ENCODE peak calls at places on chromosomes 7 and 10, in six cellular contexts. N, B, L, O, T and V are unnamed samples. For H3K9me3, the result is how much of the 10 kb centered on the place peaks cover.

GRCh38 chr10:58555170-58555929 is 42.7 kb downstream of the BICC1 start:
- DNase-seq in N (no peak), B (no peak), L (no peak), O (no peak), T (no peak), V (peak)

GRCh38 chr10:17112566-17112965 is 17.0 kb downstream of the CUBN start:
- DNase-seq in N (no peak), B (no peak), L (no peak), O (no peak), T (no peak), V (no peak)

GRCh38 chr10:59079386-59080226 is 96.8 kb upstream of the PHYHIPL start:
- DNase-seq in N (peak), B (no peak), L (no peak), O (peak), T (peak), V (no peak)

GRCh38 chr10:6275022-6275997 is 72.6 kb downstream of the PFKFB3 start:
- DNase-seq in N (peak), B (peak), L (peak), O (peak), T (peak), V (peak)

GRCh38 chr10:69504576-69505250 is 53.4 kb downstream of the TSPAN15 start:
- DNase-seq in N (no peak), B (no peak), L (no peak), O (no peak), T (no peak), V (peak)

GRCh38 chr7:44072364-44073231 is 7.2 kb upstream of the PGAM2 start:
- DNase-seq in N (peak), B (peak), L (peak), O (peak), T (peak), V (peak)

GRCh38 chr10:4982764-4983226 is 19.6 kb downstream of the AKR1C1 start:
- DNase-seq in N (peak), B (peak), L (no peak), O (no peak), T (no peak), V (no peak)

GRCh38 chr7:37318541-37318940 is 130.1 kb downstream of the ELMO1 start:
- DNase-seq in N (no peak), B (no peak), L (no peak), O (no peak), T (no peak), V (no peak)

GRCh38 chr10:5932345-5932744 is 42.3 kb downstream of the FBH1 start:
- DNase-seq in N (no peak), B (no peak), L (no peak), O (peak), T (no peak), V (no peak)

GRCh38 chr10:80356563-80356999 is at the start of the genes DYDC1 and DYDC2:
- DNase-seq in N (peak), B (peak), L (peak), O (no peak), T (no peak), V (no peak)

GRCh38 chr10:97911217-97911616 is 61.6 kb downstream of the GOLGA7B start:
- DNase-seq in N (no peak), B (no peak), L (no peak), O (no peak), T (no peak), V (no peak)

GRCh38 chr7:77415822-77416620 is at the start of gene GSAP:
- DNase-seq in N (peak), B (peak), L (peak), O (peak), T (no peak), V (peak)

GRCh38 chr10:102537367-102537766 is 33.6 kb downstream of the SUFU start:
- DNase-seq in N (no peak), B (no peak), L (no peak), O (no peak), T (no peak), V (no peak)

GRCh38 chr7:4128161-4128560 is 553.9 kb upstream of the FOXK1 start:
- DNase-seq in N (no peak), B (no peak), L (no peak), O (no peak), T (no peak), V (no peak)

GRCh38 chr7:1961776-1962276 is 270.9 kb downstream of the MAD1L1 start:
- DNase-seq in N (peak), B (no peak), L (no peak), O (no peak), T (peak), V (no peak)

GRCh38 chr10:78290131-78290750 is 256.6 kb downstream of the RPS24 start:
- DNase-seq in N (peak), B (no peak), L (no peak), O (no peak), T (no peak), V (no peak)

GRCh38 chr7:139043823-139044812 is 8.3 kb upstream of the ZC3HAV1L start:
- DNase-seq in N (no peak), B (peak), L (no peak), O (no peak), T (peak), V (no peak)

GRCh38 chr10:71728218-71728737 is 8.7 kb upstream of the C10orf105 start:
- DNase-seq in N (no peak), B (no peak), L (no peak), O (no peak), T (no peak), V (no peak)

GRCh38 chr10:21929070-21929469 is 74.5 kb downstream of the DNAJC1 start:
- DNase-seq in N (peak), B (no peak), L (no peak), O (no peak), T (no peak), V (no peak)

GRCh38 chr10:114694735-114695134 is 36.7 kb upstream of the ABLIM1 start:
- DNase-seq in N (no peak), B (peak), L (no peak), O (peak), T (no peak), V (peak)
- TF ChIP-seq CTCF in N (peak), B (no peak), L (no peak), O (peak), T (peak), V (peak)

GRCh38 chr10:31116226-31116625 is 84.6 kb upstream of the ZNF438 start:
- DNase-seq in N (peak), B (no peak), L (no peak), O (no peak), T (no peak), V (no peak)
- H3K9me3 ChIP-seq in N (under half), B (under half), L (under half), O (under half), T (under half), V (under half)

GRCh38 chr7:102287082-102287464 is 405 bp downstream of the SH2B2 start:
- DNase-seq in N (no peak), B (no peak), L (no peak), O (no peak), T (no peak), V (peak)

GRCh38 chr7:102285541-102286236 is 979 bp upstream of the SH2B2 start:
- DNase-seq in N (no peak), B (no peak), L (no peak), O (peak), T (no peak), V (no peak)

GRCh38 chr7:102284891-102285540 is 1.7 kb upstream of the SH2B2 start:
- DNase-seq in N (no peak), B (peak), L (peak), O (peak), T (no peak), V (no peak)

GRCh38 chr7:102287465-102288146 is 938 bp downstream of the SH2B2 start:
- DNase-seq in N (no peak), B (peak), L (peak), O (peak), T (no peak), V (peak)

DNA sequence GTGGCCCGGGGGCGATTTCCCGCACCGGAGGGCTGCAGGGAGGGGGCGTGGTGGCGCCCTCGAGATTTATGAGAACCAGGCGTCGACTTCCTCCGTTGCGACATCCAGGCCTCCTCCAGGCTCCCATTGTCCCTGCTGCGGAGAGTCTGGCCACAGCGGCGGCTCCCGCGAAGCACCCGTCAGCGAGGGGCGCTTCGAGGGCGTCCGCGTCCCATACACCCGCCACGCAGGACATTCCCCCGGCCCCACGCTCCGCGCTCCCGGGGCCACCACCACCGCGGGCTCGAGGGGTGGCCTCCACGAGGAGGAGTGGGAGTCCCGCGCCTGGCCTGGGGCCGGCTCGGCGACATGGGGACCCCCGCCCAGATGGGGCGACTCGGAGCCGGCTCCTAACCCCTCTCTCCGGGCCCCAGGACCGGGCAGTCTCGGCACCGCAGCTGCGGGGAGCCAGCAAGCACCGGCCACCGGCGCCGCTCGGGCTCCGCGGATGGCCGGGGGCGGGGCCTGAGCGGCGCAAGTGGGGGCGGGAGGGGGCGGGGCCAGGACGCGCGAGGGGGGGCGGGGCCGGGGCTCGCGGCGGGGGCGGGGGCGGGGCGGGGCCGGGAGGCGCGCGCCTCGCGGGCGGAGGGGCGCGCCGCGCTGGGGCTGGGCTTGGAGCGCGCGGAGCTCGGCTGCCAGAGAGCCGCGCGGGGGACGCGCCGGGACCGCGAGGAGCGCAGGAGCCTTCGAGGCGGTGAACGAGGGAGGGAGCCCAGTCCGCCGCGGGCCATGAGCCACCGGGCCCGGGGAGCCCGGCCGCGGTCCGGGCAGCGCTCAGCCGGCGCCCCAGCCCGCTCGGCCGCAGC is at the start of gene SH2B2:
- DNase-seq in N (peak), B (peak), L (peak), O (peak), T (no peak), V (peak)
- TF ChIP-seq CTCF in N (no peak), B (no peak), L (no peak), O (no peak), T (peak), V (no peak)

GRCh38 chr10:37489658-37490003 is 364.2 kb downstream of the ANKRD30A start:
- DNase-seq in N (no peak), B (no peak), L (no peak), O (no peak), T (no peak), V (no peak)

GRCh38 chr10:37490266-37490665 is 364.9 kb downstream of the ANKRD30A start:
- DNase-seq in N (no peak), B (no peak), L (no peak), O (no peak), T (no peak), V (no peak)

GRCh38 chr10:37488792-37489657 is 363.6 kb downstream of the ANKRD30A start:
- DNase-seq in N (no peak), B (no peak), L (no peak), O (peak), T (no peak), V (no peak)
- H3K9me3 ChIP-seq in N (under half), B (under half), L (under half), O (under half), T (under half), V (under half)

GRCh38 chr7:130381468-130382312 is 1.4 kb downstream of the CPA1 start:
- DNase-seq in N (no peak), B (no peak), L (peak), O (no peak), T (no peak), V (no peak)
- TF ChIP-seq CTCF in N (no peak), B (no peak), L (no peak), O (no peak), T (no peak), V (no peak)

GRCh38 chr7:270351-270983 is 19.5 kb upstream of the FOXL3 start:
- DNase-seq in N (no peak), B (no peak), L (no peak), O (no peak), T (no peak), V (no peak)

GRCh38 chr7:272108-272615 is 17.8 kb upstream of the FOXL3 start:
- DNase-seq in N (no peak), B (no peak), L (no peak), O (no peak), T (no peak), V (no peak)

GRCh38 chr7:268991-269390 is 21.0 kb upstream of the FOXL3 start:
- DNase-seq in N (no peak), B (no peak), L (no peak), O (peak), T (no peak), V (no peak)

GRCh38 chr7:271266-272107 is 18.5 kb upstream of the FOXL3 start:
- DNase-seq in N (peak), B (no peak), L (no peak), O (no peak), T (no peak), V (no peak)

GRCh38 chr7:269721-270120 is 20.2 kb upstream of the FOXL3 start:
- DNase-seq in N (no peak), B (no peak), L (no peak), O (no peak), T (no peak), V (no peak)
- H3K9me3 ChIP-seq in N (under half), B (under half), L (under half), O (under half), T (half or more), V (under half)

GRCh38 chr7:137282043-137282442 is 61.5 kb downstream of the PTN start:
- DNase-seq in N (no peak), B (no peak), L (no peak), O (no peak), T (peak), V (no peak)

GRCh38 chr7:137289101-137289500 is 54.4 kb downstream of the PTN start:
- DNase-seq in N (no peak), B (no peak), L (no peak), O (no peak), T (no peak), V (no peak)

GRCh38 chr7:137283147-137283546 is 60.4 kb downstream of the PTN start:
- DNase-seq in N (no peak), B (no peak), L (no peak), O (no peak), T (no peak), V (no peak)

GRCh38 chr7:137287651-137288258 is 55.8 kb downstream of the PTN start:
- DNase-seq in N (no peak), B (no peak), L (no peak), O (no peak), T (no peak), V (no peak)
- TF ChIP-seq CTCF in N (peak), B (no peak), L (no peak), O (no peak), T (peak), V (peak)

GRCh38 chr7:158075633-158076001 is 512.0 kb downstream of the PTPRN2 start:
- DNase-seq in N (no peak), B (no peak), L (no peak), O (no peak), T (no peak), V (no peak)
- H3K9me3 ChIP-seq in N (under half), B (under half), L (under half), O (under half), T (half or more), V (under half)

GRCh38 chr10:108112218-108112617 is 947.7 kb upstream of the SORCS1 start:
- DNase-seq in N (no peak), B (no peak), L (no peak), O (no peak), T (no peak), V (no peak)
- TF ChIP-seq CTCF in N (no peak), B (no peak), L (no peak), O (peak), T (no peak), V (no peak)